ENCODE peak calls at places on chromosome 14, in ten cellular contexts. O is gastrocnemius medialis; T is adipocyte; A is CD8-positive, alpha-beta memory T cell; L is mesenchymal stem cell; E is naive thymus-derived CD4-positive, alpha-beta T cell; I is left ventricle myocardium inferior; S is HAP-1; K is CD8-positive, alpha-beta T cell; H is trophoblast cell. B is an unnamed sample. For H3K4me1 and H3K36me3, the result is how much of the 10 kb centered on the place peaks cover.

GRCh38 chr14:60226296-60226695 is 22.7 kb upstream of the PPM1A start:
- DNase-seq in O (no peak), L (no peak), H (no peak), S (no peak), E (no peak), A (no peak), T (no peak), I (no peak), K (no peak), B (no peak)

GRCh38 chr14:104791425-104791824 is 4.1 kb downstream of the AKT1 start:
- DNase-seq in A (no peak), I (no peak), L (no peak), E (no peak), K (no peak), S (no peak), H (no peak), T (no peak), O (no peak), B (no peak)

GRCh38 chr14:89165189-89165809 is 251.7 kb downstream of the FOXN3 start:
- DNase-seq in L (no peak), A (no peak), I (no peak), T (no peak), K (no peak), S (no peak), H (no peak), E (no peak), O (no peak), B (no peak)

GRCh38 chr14:36091096-36091495 is 85.4 kb downstream of the PTCSC3 start:
- DNase-seq in K (no peak), L (peak), I (no peak), O (no peak), S (no peak), H (no peak), T (peak), A (no peak), E (no peak), B (no peak)

GRCh38 chr14:59360923-59361794 is 104.0 kb downstream of the GPR135 start:
- DNase-seq in I (peak), A (no peak), S (no peak), T (peak), O (peak), E (no peak), H (peak), L (peak), K (no peak), B (no peak)

GRCh38 chr14:92905667-92906066 is 17.3 kb upstream of the CHGA start:
- DNase-seq in L (no peak), K (no peak), I (no peak), S (no peak), O (no peak), A (no peak), T (no peak), H (no peak), E (no peak), B (no peak)

GRCh38 chr14:20684662-20685456 is 499 bp downstream of the RNASE4 start:
- DNase-seq in K (no peak), A (no peak), E (no peak), T (peak), H (peak), L (peak), S (peak), O (peak), I (no peak), B (no peak)

GRCh38 chr14:87691482-87691881 is 301.5 kb downstream of the GALC start:
- DNase-seq in A (no peak), E (no peak), T (no peak), S (no peak), K (no peak), L (no peak), H (no peak), O (no peak), I (no peak), B (no peak)

GRCh38 chr14:69483765-69484443 is 624 bp upstream of the PLEKHD1 start:
- DNase-seq in L (peak), I (no peak), E (no peak), A (no peak), O (peak), S (no peak), K (no peak), T (peak), H (no peak), B (no peak)

GRCh38 chr14:96056509-96057422 is 17.6 kb downstream of the C14orf132 start:
- DNase-seq in I (no peak), L (no peak), A (no peak), O (no peak), S (peak), K (peak), T (no peak), E (no peak), H (no peak), B (no peak)

GRCh38 chr14:89613260-89614008 is 196.4 kb upstream of the FOXN3 start:
- DNase-seq in H (no peak), K (no peak), E (no peak), S (no peak), I (no peak), T (no peak), A (peak), L (no peak), O (no peak), B (no peak)

GRCh38 chr14:50798048-50798421 is 32.9 kb downstream of the NIN start:
- DNase-seq in L (no peak), S (no peak), E (no peak), I (no peak), O (no peak), A (no peak), K (no peak), H (no peak), T (no peak), B (no peak)

GRCh38 chr14:44149597-44149996 is 357.5 kb downstream of the FSCB start:
- DNase-seq in L (peak), O (no peak), E (no peak), H (no peak), K (no peak), I (no peak), T (no peak), A (no peak), S (peak), B (no peak)

GRCh38 chr14:91867316-91867988 is at the start of gene TC2N:
- DNase-seq in S (no peak), L (no peak), E (peak), H (no peak), I (no peak), K (peak), A (peak), O (no peak), T (no peak), B (no peak)

GRCh38 chr14:35416108-35416750 is 11.7 kb upstream of the NFKBIA start:
- DNase-seq in A (peak), K (peak), E (no peak), O (no peak), L (peak), S (no peak), T (no peak), I (no peak), H (no peak), B (no peak)

GRCh38 chr14:68780358-68781160 is 12.3 kb downstream of the ZFP36L1 start:
- DNase-seq in H (no peak), O (peak), E (peak), L (peak), K (peak), I (peak), S (no peak), T (peak), A (peak), B (peak)

GRCh38 chr14:69643430-69644200 is 32.2 kb downstream of the SUSD6 start:
- DNase-seq in I (no peak), T (no peak), S (no peak), A (no peak), H (no peak), K (no peak), E (no peak), O (peak), L (no peak), B (no peak)

GRCh38 chr14:64761441-64762043 is 57.3 kb downstream of the PLEKHG3 start:
- DNase-seq in T (no peak), L (peak), I (no peak), K (no peak), O (no peak), E (no peak), A (no peak), H (peak), S (no peak), B (no peak)

GRCh38 chr14:88962356-88962755 is 137.9 kb downstream of the TTC8 start:
- DNase-seq in S (no peak), T (no peak), E (no peak), A (no peak), H (no peak), O (no peak), I (no peak), L (no peak), K (no peak), B (no peak)

GRCh38 chr14:36254020-36254614 is 66.3 kb downstream of the MBIP start:
- DNase-seq in L (peak), A (no peak), E (no peak), I (no peak), O (no peak), K (no peak), T (peak), H (no peak), S (no peak), B (no peak)

GRCh38 chr14:95174184-95174804 is 17.0 kb upstream of the DICER1 start:
- DNase-seq in S (no peak), L (no peak), A (no peak), E (no peak), H (no peak), T (no peak), I (no peak), O (no peak), K (no peak), B (no peak)

GRCh38 chr14:55577229-55577628 is 2.8 kb upstream of the KTN1 start:
- DNase-seq in S (no peak), O (no peak), A (no peak), K (no peak), T (no peak), L (no peak), E (no peak), I (no peak), H (peak), B (no peak)

GRCh38 chr14:68824517-68825347 is 31.9 kb upstream of the ZFP36L1 start:
- DNase-seq in H (peak), L (peak), O (peak), E (no peak), I (peak), S (peak), T (peak), A (no peak), K (no peak), B (peak)

GRCh38 chr14:54830650-54831049 is 72.0 kb downstream of the GCH1 start:
- DNase-seq in K (no peak), L (no peak), T (no peak), S (no peak), E (no peak), A (no peak), H (no peak), I (no peak), O (no peak), B (no peak)

GRCh38 chr14:23119362-23120327 is 590 bp upstream of the CEBPE start:
- DNase-seq in S (no peak), O (no peak), E (peak), L (no peak), K (peak), I (no peak), T (no peak), H (no peak), A (peak), B (no peak)

GRCh38 chr14:30240002-30240401 is 312.4 kb upstream of the PRKD1 start:
- DNase-seq in E (no peak), K (no peak), T (no peak), S (no peak), L (no peak), H (no peak), I (no peak), O (no peak), A (no peak), B (no peak)

GRCh38 chr14:100618763-100619320 is 31.6 kb upstream of the BEGAIN start:
- DNase-seq in I (no peak), O (no peak), H (no peak), K (no peak), S (no peak), T (no peak), E (no peak), L (no peak), A (no peak), B (no peak)

GRCh38 chr14:32667287-32667686 is 271.4 kb upstream of the NPAS3 start:
- DNase-seq in T (no peak), L (no peak), K (no peak), I (no peak), H (no peak), S (no peak), E (no peak), A (no peak), O (no peak), B (no peak)

DNA sequence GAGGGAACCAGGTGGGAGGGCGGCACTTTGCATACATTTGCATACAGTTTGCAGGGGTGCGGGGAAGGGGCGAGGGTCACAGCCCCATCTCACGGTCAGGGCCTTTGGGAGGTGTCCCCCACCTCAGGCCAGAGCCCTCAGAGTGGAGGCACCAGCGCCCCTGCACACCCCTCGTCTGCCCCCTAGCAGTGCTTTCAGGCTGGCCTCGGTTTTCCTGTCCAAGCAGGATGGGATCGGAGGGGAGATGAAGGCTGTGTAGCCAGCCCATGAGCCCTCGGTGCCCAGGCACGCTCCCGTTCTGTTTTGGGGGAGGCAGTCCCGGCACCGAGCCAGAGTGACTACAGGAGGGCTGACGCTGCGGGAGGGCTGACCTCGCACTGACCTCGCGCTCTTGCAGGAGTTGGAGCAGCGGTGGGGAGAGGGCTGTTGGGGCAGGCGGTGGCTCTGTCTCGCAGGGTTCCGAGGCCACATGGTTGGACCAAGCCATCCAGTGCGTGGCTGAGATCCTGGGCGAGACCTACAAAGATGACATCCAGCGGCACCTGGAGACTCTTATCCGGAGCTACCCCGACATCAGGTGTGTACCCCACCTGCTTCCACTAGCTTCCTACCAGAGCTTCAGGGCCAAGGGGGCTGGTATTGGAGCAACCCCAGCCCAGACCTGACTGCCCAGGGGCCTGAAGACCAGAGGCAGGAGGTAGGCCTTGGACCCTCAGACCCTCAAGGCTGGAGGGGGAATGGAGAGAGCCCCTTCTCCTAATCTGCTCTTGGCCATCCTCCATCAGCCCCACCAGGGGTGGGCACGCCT is 13.6 kb downstream of the EXOC3L4 start:
- DNase-seq in K (no peak), T (no peak), O (no peak), A (no peak), H (no peak), L (no peak), E (no peak), S (no peak), I (no peak), B (no peak)
- H3K4me1 ChIP-seq in K (under half), T (under half), O (under half), A (under half), H (under half), L (half or more), E (under half), S (under half), I (half or more), B (under half)

DNA sequence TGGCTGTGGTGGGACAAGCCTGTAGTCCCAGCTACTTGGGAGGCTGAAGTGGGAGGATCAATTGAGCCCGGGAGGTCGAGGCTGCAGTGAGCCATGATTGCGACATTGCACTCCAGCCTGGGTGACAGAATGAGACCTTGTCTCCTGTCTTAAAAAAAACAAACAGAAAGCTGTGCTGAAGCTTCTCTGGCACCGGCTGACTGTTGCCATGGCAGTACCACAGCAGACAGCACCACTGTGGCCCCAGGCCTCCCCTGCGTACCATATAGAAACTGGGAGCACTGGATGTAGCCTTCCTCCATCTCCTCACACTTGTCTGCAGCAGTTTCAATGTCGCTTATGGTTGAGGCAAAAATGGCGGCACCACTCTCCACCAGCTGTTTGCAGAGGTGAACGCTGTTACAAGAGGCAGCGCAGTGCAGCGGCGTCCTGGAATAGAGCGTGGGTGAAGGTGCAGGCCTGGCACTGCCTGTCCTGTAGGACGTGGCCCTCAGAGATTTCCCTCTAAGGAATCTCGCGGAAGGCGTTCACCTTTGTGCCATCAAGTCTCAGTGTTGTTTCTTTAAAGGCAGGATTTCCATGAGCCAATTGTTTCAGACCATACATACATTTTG is 21.9 kb downstream of the ZFYVE21 start:
- DNase-seq in S (no peak), H (no peak), T (no peak), O (no peak), A (no peak), E (no peak), K (no peak), I (no peak), L (no peak), B (no peak)
- H3K36me3 ChIP-seq in S (under half), H (under half), T (under half), O (under half), A (under half), E (under half), K (under half), I (half or more), L (half or more), B (under half)

GRCh38 chr14:31408421-31408820 is 11.9 kb downstream of the HEATR5A start:
- DNase-seq in S (no peak), E (no peak), L (no peak), H (no peak), T (no peak), K (no peak), I (no peak), O (no peak), A (no peak), B (no peak)
- H3K4me1 ChIP-seq in S (under half), E (under half), L (under half), H (under half), T (under half), K (under half), I (under half), O (under half), A (under half), B (under half)

GRCh38 chr14:53042480-53042879 is 91.6 kb upstream of the FERMT2 start:
- DNase-seq in O (no peak), S (no peak), H (peak), E (no peak), K (no peak), T (peak), L (peak), A (no peak), I (no peak), B (no peak)

GRCh38 chr14:53047302-53047701 is 96.5 kb upstream of the FERMT2 start:
- DNase-seq in T (peak), I (no peak), O (no peak), E (no peak), S (no peak), K (no peak), H (no peak), L (peak), A (no peak), B (no peak)

GRCh38 chr14:53041067-53041466 is 90.2 kb upstream of the FERMT2 start:
- DNase-seq in K (no peak), E (no peak), L (no peak), I (no peak), T (no peak), H (no peak), O (no peak), A (no peak), S (no peak), B (no peak)

GRCh38 chr14:53044486-53044885 is 93.6 kb upstream of the FERMT2 start:
- DNase-seq in H (no peak), L (peak), I (no peak), K (no peak), S (no peak), T (peak), E (no peak), O (no peak), A (no peak), B (no peak)

GRCh38 chr14:53043107-53043704 is 92.4 kb upstream of the FERMT2 start:
- DNase-seq in S (no peak), L (peak), O (no peak), E (no peak), H (peak), I (no peak), K (no peak), T (no peak), A (no peak), B (no peak)
- H3K36me3 ChIP-seq in S (under half), L (under half), O (under half), E (under half), H (under half), I (under half), K (under half), T (under half), A (under half), B (under half)

B was measured in ascending aorta.